ENCODE peak calls at places on chromosomes 3 and 15, in six cellular contexts. W, R, V, Z, Y and B are unnamed samples.

GRCh38 chr15:62734706-62735105 is 307.8 kb upstream of the TPM1 start:
- DNase-seq in W (no peak), Z (no peak), R (no peak), V (no peak), Y (no peak), B (no peak)

GRCh38 chr3:183941216-183941615 is 56.5 kb upstream of the PARL start:
- DNase-seq in R (no peak), V (no peak), W (no peak), Z (no peak), Y (no peak), B (no peak)

GRCh38 chr15:26864664-26865191 is 2.1 kb upstream of the GABRA5 start:
- DNase-seq in R (no peak), V (no peak), Z (peak; percentile 71), W (no peak), Y (peak; percentile 45), B (no peak)

GRCh38 chr15:75723847-75724660 is 11.4 kb upstream of the CSPG4 start:
- DNase-seq in W (peak; percentile 46), V (peak; percentile 89), Y (peak; percentile 86), Z (no peak), R (no peak), B (no peak)

GRCh38 chr3:19202303-19202702 is 54.0 kb downstream of the KCNH8 start:
- DNase-seq in Z (no peak), W (no peak), R (no peak), Y (no peak), V (no peak), B (no peak)

GRCh38 chr3:134328147-134328591 is 46.1 kb downstream of the AMOTL2 start:
- DNase-seq in W (no peak), V (no peak), Y (no peak), R (no peak), Z (no peak), B (no peak)

GRCh38 chr3:141268281-141268680 is 36.7 kb downstream of the PXYLP1 start:
- DNase-seq in Z (no peak), R (no peak), Y (no peak), V (no peak), W (no peak), B (no peak)

GRCh38 chr3:46742992-46743391 is 25.3 kb upstream of the PRSS50 start:
- DNase-seq in Z (no peak), V (no peak), R (no peak), W (no peak), Y (no peak), B (no peak)

GRCh38 chr15:76206325-76206976 is 104.8 kb downstream of the ETFA start:
- DNase-seq in V (no peak), R (no peak), W (no peak), Z (peak; percentile 84), Y (peak; percentile 97), B (no peak)

GRCh38 chr3:129794319-129795201 is 99.0 kb downstream of the TMCC1 start:
- DNase-seq in Z (peak; percentile 32), V (peak; percentile 28), W (no peak), R (no peak), Y (peak; percentile 49), B (no peak)

GRCh38 chr3:5013021-5013906 is 34.0 kb downstream of the BHLHE40 start:
- DNase-seq in V (no peak), R (no peak), W (no peak), Z (no peak), Y (no peak), B (no peak)

GRCh38 chr3:123859177-123859576 is 25.0 kb downstream of the MYLK start:
- DNase-seq in R (no peak), W (no peak), Y (no peak), V (no peak), Z (no peak), B (no peak)

GRCh38 chr3:190279690-190280089 is 42.6 kb downstream of the CLDN1 start:
- DNase-seq in R (no peak), Z (no peak), Y (no peak), V (no peak), W (no peak), B (no peak)

GRCh38 chr3:59558906-59559720 is 509.3 kb upstream of the CFAP20DC start:
- DNase-seq in Y (no peak), Z (no peak), W (no peak), R (no peak), V (no peak), B (no peak)

GRCh38 chr15:100707229-100707628 is 104.8 kb downstream of the ASB7 start:
- DNase-seq in W (no peak), V (no peak), Z (no peak), R (no peak), Y (no peak), B (no peak)

GRCh38 chr3:89000886-89001285 is 106.5 kb upstream of the EPHA3 start:
- DNase-seq in V (no peak), Y (no peak), W (no peak), Z (no peak), R (no peak), B (no peak)

GRCh38 chr3:84724877-84725276 is 233.9 kb upstream of the CADM2 start:
- DNase-seq in Z (no peak), Y (no peak), V (no peak), R (no peak), W (peak; percentile 10), B (no peak)

GRCh38 chr3:141486416-141486734 is 452 bp upstream of the RASA2 start:
- DNase-seq in V (no peak), R (no peak), Y (no peak), Z (no peak), W (no peak), B (no peak)

GRCh38 chr3:103963599-103963998 is 1403.1 kb upstream of the ALCAM start:
- DNase-seq in R (no peak), Y (no peak), W (no peak), Z (no peak), V (no peak), B (no peak)

GRCh38 chr3:58804914-58805313 is 138.3 kb upstream of the FAM3D start:
- DNase-seq in V (no peak), Z (no peak), Y (no peak), R (no peak), W (no peak), B (no peak)